ENCODE peak calls at places on chromosomes 4 and X, in six cellular contexts. P is GM12892, E is H1, F is HepG2, K is GM12878, Y is K562. Q is an unnamed sample.
A peak's percentile ranks its signal among the peaks of the same experiment; 100 is the strongest.

GRCh38 chrX:68631331-68631730 is 16.1 kb upstream of the STARD8 start:
- DNase-seq in P (no peak), E (no peak), F (no peak), K (no peak), Y (no peak), Q (no peak)

GRCh38 chrX:20265726-20266681 is 705 bp downstream of the RPS6KA3 start:
- DNase-seq in P (peak; percentile 8), E (peak; percentile 45), F (no peak), K (no peak), Y (peak; percentile 27), Q (no peak)

GRCh38 chr4:48653217-48654014 is 126.7 kb downstream of the FRYL start:
- DNase-seq in P (no peak), E (no peak), F (no peak), K (no peak), Y (peak; percentile 32), Q (no peak)

GRCh38 chrX:17851854-17852253 is 9.2 kb downstream of the RAI2 start:
- DNase-seq in P (no peak), E (no peak), F (no peak), K (no peak), Y (no peak), Q (no peak)

GRCh38 chr4:140038031-140038533 is 115.9 kb downstream of the MAML3 start:
- DNase-seq in P (no peak), E (no peak), F (peak; percentile 52), K (no peak), Y (no peak), Q (no peak)

GRCh38 chr4:172975651-172976229 is 192.9 kb upstream of the GALNT7 start:
- DNase-seq in P (no peak), E (peak; percentile 57), F (no peak), K (no peak), Y (no peak), Q (no peak)

GRCh38 chrX:48945517-48946348 is 11.7 kb downstream of the OTUD5 start:
- DNase-seq in P (no peak), E (peak; percentile 47), F (peak; percentile 40), K (no peak), Y (peak; percentile 72), Q (no peak)

GRCh38 chr4:159227378-159227777 is 124.5 kb downstream of the RAPGEF2 start:
- DNase-seq in P (no peak), E (no peak), F (no peak), K (no peak), Y (peak; percentile 8), Q (no peak)

GRCh38 chr4:147246096-147246495 is 234.8 kb upstream of the EDNRA start:
- DNase-seq in P (no peak), E (no peak), F (no peak), K (no peak), Y (no peak), Q (no peak)

GRCh38 chr4:72314869-72315268 is 254.2 kb downstream of the ADAMTS3 start:
- DNase-seq in P (no peak), E (no peak), F (no peak), K (no peak), Y (no peak), Q (no peak)

GRCh38 chr4:60579335-60579734 is 620.8 kb upstream of the ADGRL3 start:
- DNase-seq in P (no peak), E (no peak), F (no peak), K (no peak), Y (no peak), Q (no peak)

GRCh38 chr4:4627111-4627510 is 85.3 kb upstream of the STX18 start:
- DNase-seq in P (no peak), E (no peak), F (no peak), K (no peak), Y (no peak), Q (no peak)

GRCh38 chrX:129188223-129188622 is 335.1 kb downstream of the SMARCA1 start:
- DNase-seq in P (no peak), E (peak; percentile 47), F (no peak), K (no peak), Y (no peak), Q (no peak)

GRCh38 chr4:17597517-17597916 is 16.9 kb upstream of the MED28 start:
- DNase-seq in P (no peak), E (no peak), F (no peak), K (no peak), Y (peak; percentile 35), Q (no peak)

GRCh38 chr4:119118397-119118796 is 17.2 kb upstream of the MYOZ2 start:
- DNase-seq in P (no peak), E (no peak), F (no peak), K (no peak), Y (no peak), Q (no peak)

GRCh38 chr4:134328741-134329140 is 127.2 kb upstream of the PABPC4L start:
- DNase-seq in P (no peak), E (no peak), F (no peak), K (no peak), Y (peak; percentile 53), Q (no peak)

GRCh38 chrX:19448077-19448476 is 67.2 kb downstream of the MAP3K15 start:
- DNase-seq in P (no peak), E (no peak), F (peak; percentile 15), K (no peak), Y (no peak), Q (no peak)

GRCh38 chr4:2732526-2732925 is 23.6 kb downstream of the TNIP2 start:
- DNase-seq in P (no peak), E (no peak), F (no peak), K (no peak), Y (no peak), Q (no peak)

GRCh38 chr4:182619659-182620058 is 297.5 kb downstream of the DCTD start:
- DNase-seq in P (no peak), E (no peak), F (no peak), K (no peak), Y (no peak), Q (no peak)

GRCh38 chrX:119266364-119266995 is 30.4 kb downstream of the PGRMC1 start:
- DNase-seq in P (no peak), E (no peak), F (peak; percentile 0), K (no peak), Y (peak; percentile 30), Q (peak; percentile 2)

GRCh38 chr4:6445403-6446129 is 26.8 kb downstream of the PPP2R2C start:
- DNase-seq in P (no peak), E (no peak), F (no peak), K (no peak), Y (no peak), Q (no peak)
- TF ChIP-seq POLR2AphosphoS5 in P (no peak), E (no peak), F (no peak), K (no peak), Y (no peak), Q (no peak)

GRCh38 chr4:1204828-1205591 is 32.6 kb upstream of the SPON2 start:
- DNase-seq in P (no peak), E (peak; percentile 43), F (peak; percentile 87), K (no peak), Y (no peak), Q (no peak)
- TF ChIP-seq POLR2A in P (no peak), E (no peak), F (no peak), K (no peak), Y (no peak), Q (no peak)

DNA sequence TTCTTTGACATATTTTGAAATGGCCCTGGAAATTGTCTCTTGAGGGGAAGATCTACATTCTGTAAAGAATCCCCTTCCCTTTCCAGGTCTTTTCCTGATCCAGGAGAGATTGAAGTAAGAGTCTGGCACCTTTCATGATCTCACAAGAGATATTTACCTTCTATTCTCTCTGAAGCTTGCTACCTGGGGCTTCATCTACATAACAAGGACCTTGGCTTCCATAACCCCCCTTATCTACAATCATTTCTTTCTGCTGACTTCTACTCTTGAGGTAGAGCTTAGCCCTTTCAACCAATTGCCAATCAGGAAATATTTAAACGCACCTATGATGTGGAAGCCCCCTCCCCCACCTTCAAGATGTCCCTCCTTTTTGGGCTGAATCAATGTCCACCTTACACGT is 383.7 kb upstream of the MAGEB18 start:
- DNase-seq in P (no peak), E (no peak), F (no peak), K (no peak), Y (no peak), Q (no peak)
- TF ChIP-seq TAF1 in P (no peak), E (no peak), F (no peak), K (no peak), Y (no peak), Q (no peak)

GRCh38 chr4:56653461-56654237 is 27.4 kb downstream of the HOPX start:
- DNase-seq in P (no peak), E (no peak), F (no peak), K (no peak), Y (no peak), Q (no peak)

GRCh38 chr4:56654238-56654632 is 26.9 kb downstream of the HOPX start:
- DNase-seq in P (no peak), E (no peak), F (no peak), K (no peak), Y (no peak), Q (no peak)

GRCh38 chr4:56655627-56656345 is 25.3 kb downstream of the HOPX start:
- DNase-seq in P (peak; percentile 15), E (peak; percentile 62), F (no peak), K (no peak), Y (no peak), Q (peak; percentile 22)

GRCh38 chr4:56656346-56656643 is 24.8 kb downstream of the HOPX start:
- DNase-seq in P (no peak), E (no peak), F (no peak), K (no peak), Y (no peak), Q (peak; percentile 19)

DNA sequence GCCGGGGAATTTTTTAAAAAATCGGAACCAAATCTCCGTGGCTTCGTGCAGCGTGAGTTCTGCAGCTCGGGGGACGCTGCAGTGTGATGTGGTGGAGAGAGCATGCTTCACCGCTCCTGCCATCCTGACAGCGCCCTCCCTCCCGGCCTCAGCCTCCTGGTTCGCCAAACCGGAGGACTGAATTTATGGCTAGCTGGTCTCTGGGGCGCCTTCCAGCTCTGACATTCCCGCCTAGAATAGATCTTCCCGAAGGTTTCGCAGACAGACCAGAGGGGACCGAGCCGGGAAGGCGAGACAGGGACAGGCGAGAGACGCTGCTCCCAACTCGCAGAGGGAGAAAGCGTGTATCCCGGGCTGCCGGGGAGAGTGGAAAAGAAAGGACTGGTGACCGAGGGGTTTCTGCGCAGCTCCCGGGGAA is 25.9 kb downstream of the HOPX start:
- DNase-seq in P (peak; percentile 15), E (no peak), F (no peak), K (no peak), Y (no peak), Q (no peak)
- TF ChIP-seq POLR2AphosphoS5 in P (no peak), E (no peak), F (no peak), K (no peak), Y (no peak), Q (no peak)

GRCh38 chr4:83114576-83114975 is at the start of gene PLAC8:
- DNase-seq in P (no peak), E (no peak), F (peak; percentile 69), K (peak; percentile 92), Y (no peak), Q (peak; percentile 29)
- TF ChIP-seq POLR2A in P (peak; percentile 64), E (no peak), F (peak; percentile 68), K (peak; percentile 24), Y (no peak), Q (peak; percentile 78)

GRCh38 chr4:112978691-112979472 is 70.6 kb upstream of the ANK2 start:
- DNase-seq in P (no peak), E (no peak), F (no peak), K (no peak), Y (no peak), Q (no peak)
- TF ChIP-seq TAF1 in P (no peak), E (peak; percentile 5), F (no peak), K (no peak), Y (no peak), Q (no peak)

GRCh38 chr4:65391382-65391781 is 278.9 kb downstream of the EPHA5 start:
- DNase-seq in P (no peak), E (no peak), F (no peak), K (no peak), Y (no peak), Q (no peak)
- TF ChIP-seq POLR2AphosphoS5 in P (no peak), E (no peak), F (no peak), K (no peak), Y (no peak), Q (no peak)

GRCh38 chr4:1690698-1691097 is 6.6 kb upstream of the FAM53A start:
- DNase-seq in P (no peak), E (no peak), F (no peak), K (no peak), Y (no peak), Q (no peak)
- TF ChIP-seq POLR2A in P (peak; percentile 39), E (no peak), F (no peak), K (peak; percentile 58), Y (peak; percentile 37), Q (no peak)

Q was measured in GM12891.